ENCODE peak calls at places on chromosome 6, in four cellular contexts. One of them, this sample, is unnamed.

GRCh38 chr6:30782425-30783014 is 38.2 kb upstream of the IER3 start:
- DNase-seq in heart right ventricle: no peak
- DNase-seq in spleen: no peak
- DNase-seq in AG10803: peak; percentile 73
- DNase-seq in this sample: peak; percentile 62

GRCh38 chr6:75932067-75932466 is 140.4 kb downstream of the IMPG1 start:
- DNase-seq in spleen: no peak
- DNase-seq in heart right ventricle: no peak
- DNase-seq in AG10803: no peak
- DNase-seq in this sample: peak; percentile 28

GRCh38 chr6:149248688-149249369 is 68.7 kb upstream of the TAB2 start:
- DNase-seq in AG10803: no peak
- DNase-seq in spleen: no peak
- DNase-seq in heart right ventricle: no peak
- DNase-seq in this sample: no peak

GRCh38 chr6:159971341-159972178 is 2.7 kb downstream of the IGF2R start:
- DNase-seq in spleen: no peak
- DNase-seq in AG10803: no peak
- DNase-seq in heart right ventricle: no peak
- DNase-seq in this sample: no peak

GRCh38 chr6:136764522-136764993 is 27.7 kb downstream of the MAP3K5 start:
- DNase-seq in AG10803: no peak
- DNase-seq in spleen: no peak
- DNase-seq in heart right ventricle: no peak
- DNase-seq in this sample: no peak

GRCh38 chr6:29442670-29443184 is 3.6 kb downstream of the OR10C1 start:
- DNase-seq in spleen: no peak
- DNase-seq in AG10803: no peak
- DNase-seq in heart right ventricle: no peak
- DNase-seq in this sample: no peak

GRCh38 chr6:10720229-10720959 is 2.5 kb upstream of the TMEM14C start:
- DNase-seq in AG10803: peak; percentile 18
- DNase-seq in spleen: peak; percentile 95
- DNase-seq in heart right ventricle: peak; percentile 74
- DNase-seq in this sample: no peak

GRCh38 chr6:26175428-26176181 is 88.4 kb downstream of the HFE start:
- DNase-seq in heart right ventricle: no peak
- DNase-seq in spleen: no peak
- DNase-seq in AG10803: peak; percentile 77
- DNase-seq in this sample: peak; percentile 87

GRCh38 chr6:32212076-32212760 is 11.6 kb downstream of the NOTCH4 start:
- DNase-seq in spleen: no peak
- DNase-seq in heart right ventricle: no peak
- DNase-seq in AG10803: no peak
- DNase-seq in this sample: no peak

GRCh38 chr6:119034827-119035458 is 43.5 kb downstream of the FAM184A start:
- DNase-seq in spleen: no peak
- DNase-seq in AG10803: no peak
- DNase-seq in heart right ventricle: no peak
- DNase-seq in this sample: peak; percentile 15

GRCh38 chr6:45419574-45420082 is 41.9 kb upstream of the SUPT3H start:
- DNase-seq in AG10803: peak; percentile 50
- DNase-seq in heart right ventricle: peak; percentile 47
- DNase-seq in spleen: peak; percentile 89
- DNase-seq in this sample: peak; percentile 71

GRCh38 chr6:19719691-19720127 is 117.5 kb upstream of the ID4 start:
- DNase-seq in heart right ventricle: peak; percentile 10
- DNase-seq in spleen: no peak
- DNase-seq in AG10803: peak; percentile 79
- DNase-seq in this sample: peak; percentile 39

GRCh38 chr6:170561550-170561949 is 7.4 kb downstream of the TBP start:
- DNase-seq in spleen: no peak
- DNase-seq in AG10803: no peak
- DNase-seq in heart right ventricle: no peak
- DNase-seq in this sample: no peak

GRCh38 chr6:658244-658643 is 1.3 kb upstream of the HUS1B start:
- DNase-seq in AG10803: peak; percentile 61
- DNase-seq in spleen: no peak
- DNase-seq in heart right ventricle: no peak
- DNase-seq in this sample: peak; percentile 90

GRCh38 chr6:65937982-65938381 is 231.0 kb upstream of the EYS start:
- DNase-seq in spleen: no peak
- DNase-seq in AG10803: peak; percentile 24
- DNase-seq in heart right ventricle: no peak
- DNase-seq in this sample: peak; percentile 4

GRCh38 chr6:109457596-109457996 is 2.0 kb upstream of the MICAL1 start:
- DNase-seq in AG10803: peak; percentile 32
- DNase-seq in spleen: no peak
- DNase-seq in heart right ventricle: no peak
- DNase-seq in this sample: no peak

GRCh38 chr6:109139109-109139508 is 43.8 kb downstream of the CEP57L1 start:
- DNase-seq in AG10803: peak; percentile 41
- DNase-seq in heart right ventricle: no peak
- DNase-seq in spleen: no peak
- DNase-seq in this sample: peak; percentile 78

GRCh38 chr6:168888786-168889345 is 364.8 kb downstream of the THBS2 start:
- DNase-seq in spleen: no peak
- DNase-seq in AG10803: no peak
- DNase-seq in heart right ventricle: no peak
- DNase-seq in this sample: no peak

GRCh38 chr6:5513393-5513792 is 252.1 kb downstream of the FARS2 start:
- DNase-seq in spleen: no peak
- DNase-seq in AG10803: no peak
- DNase-seq in heart right ventricle: no peak
- DNase-seq in this sample: no peak

GRCh38 chr6:28589234-28589951 is 63.7 kb downstream of the GPX5 start:
- DNase-seq in heart right ventricle: no peak
- DNase-seq in spleen: no peak
- DNase-seq in AG10803: peak; percentile 88
- DNase-seq in this sample: peak; percentile 93

GRCh38 chr6:56794421-56794820 is 151.7 kb upstream of the DST start:
- DNase-seq in spleen: no peak
- DNase-seq in heart right ventricle: no peak
- DNase-seq in AG10803: no peak
- DNase-seq in this sample: no peak

GRCh38 chr6:36129889-36130671 is at the start of gene MAPK13:
- DNase-seq in AG10803: no peak
- DNase-seq in spleen: peak; percentile 90
- DNase-seq in heart right ventricle: no peak
- DNase-seq in this sample: peak; percentile 29

GRCh38 chr6:167736486-167737204 is 90.1 kb upstream of the AFDN start:
- DNase-seq in AG10803: no peak
- DNase-seq in spleen: peak; percentile 52
- DNase-seq in heart right ventricle: no peak
- DNase-seq in this sample: peak; percentile 15

GRCh38 chr6:138817799-138818198 is 21.9 kb downstream of the ECT2L start:
- DNase-seq in AG10803: peak; percentile 77
- DNase-seq in spleen: no peak
- DNase-seq in heart right ventricle: no peak
- DNase-seq in this sample: peak; percentile 66

GRCh38 chr6:90290991-90291390 is 5.7 kb downstream of the BACH2 start:
- DNase-seq in spleen: no peak
- DNase-seq in AG10803: no peak
- DNase-seq in heart right ventricle: no peak
- DNase-seq in this sample: no peak

GRCh38 chr6:90222724-90223198 is 73.9 kb downstream of the BACH2 start:
- DNase-seq in heart right ventricle: no peak
- DNase-seq in AG10803: no peak
- DNase-seq in spleen: no peak
- DNase-seq in this sample: no peak

DNA sequence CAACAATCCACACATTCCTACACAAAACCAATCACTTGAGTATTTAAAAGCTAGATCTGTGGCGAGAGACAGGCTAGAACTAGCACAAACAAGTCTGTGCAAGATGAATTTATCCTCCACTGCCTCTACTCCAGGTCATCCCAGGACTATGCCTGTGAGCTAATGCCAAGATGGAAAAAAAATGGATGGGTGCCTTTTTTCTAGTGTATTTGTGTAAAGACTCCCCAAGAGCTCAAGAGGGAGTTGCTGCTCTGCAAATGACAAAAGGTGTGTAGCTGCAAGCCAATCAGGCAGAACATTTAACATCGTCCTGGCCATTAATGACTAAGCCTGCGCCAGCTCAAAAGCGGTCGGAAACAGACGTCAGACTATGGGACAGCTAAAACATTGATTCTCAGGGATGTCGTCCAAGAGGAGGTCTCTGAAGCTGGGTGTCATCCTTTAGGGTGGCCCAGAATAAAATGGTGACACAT is 21.9 kb downstream of the ATXN1 start:
- DNase-seq in AG10803: peak; percentile 90
- DNase-seq in heart right ventricle: no peak
- DNase-seq in spleen: no peak
- DNase-seq in this sample: no peak
- TF ChIP-seq CTCF in AG10803: no peak
- TF ChIP-seq CTCF in heart right ventricle: peak; percentile 4
- TF ChIP-seq CTCF in spleen: no peak
- TF ChIP-seq CTCF in this sample: no peak

GRCh38 chr6:53359088-53359842 is 10.5 kb upstream of the ELOVL5 start:
- DNase-seq in heart right ventricle: peak; percentile 96
- DNase-seq in spleen: peak; percentile 99
- DNase-seq in AG10803: peak; percentile 95
- DNase-seq in this sample: peak; percentile 97
- H3K4me3 ChIP-seq in heart right ventricle: peak overlapping the region; percentile 53
- H3K4me3 ChIP-seq in spleen: peak overlapping the region; percentile 52
- H3K4me3 ChIP-seq in AG10803: peak overlapping the region; percentile 73
- H3K4me3 ChIP-seq in this sample: peak overlapping the region; percentile 55

GRCh38 chr6:142542704-142543233 is 241.0 kb downstream of the ADGRG6 start:
- DNase-seq in AG10803: peak; percentile 76
- DNase-seq in spleen: no peak
- DNase-seq in heart right ventricle: peak; percentile 13
- DNase-seq in this sample: peak; percentile 82

GRCh38 chr6:142534484-142534883 is 232.7 kb downstream of the ADGRG6 start:
- DNase-seq in spleen: no peak
- DNase-seq in AG10803: no peak
- DNase-seq in heart right ventricle: no peak
- DNase-seq in this sample: no peak

GRCh38 chr6:142543576-142543975 is 241.8 kb downstream of the ADGRG6 start:
- DNase-seq in heart right ventricle: no peak
- DNase-seq in AG10803: peak; percentile 39
- DNase-seq in spleen: no peak
- DNase-seq in this sample: no peak

DNA sequence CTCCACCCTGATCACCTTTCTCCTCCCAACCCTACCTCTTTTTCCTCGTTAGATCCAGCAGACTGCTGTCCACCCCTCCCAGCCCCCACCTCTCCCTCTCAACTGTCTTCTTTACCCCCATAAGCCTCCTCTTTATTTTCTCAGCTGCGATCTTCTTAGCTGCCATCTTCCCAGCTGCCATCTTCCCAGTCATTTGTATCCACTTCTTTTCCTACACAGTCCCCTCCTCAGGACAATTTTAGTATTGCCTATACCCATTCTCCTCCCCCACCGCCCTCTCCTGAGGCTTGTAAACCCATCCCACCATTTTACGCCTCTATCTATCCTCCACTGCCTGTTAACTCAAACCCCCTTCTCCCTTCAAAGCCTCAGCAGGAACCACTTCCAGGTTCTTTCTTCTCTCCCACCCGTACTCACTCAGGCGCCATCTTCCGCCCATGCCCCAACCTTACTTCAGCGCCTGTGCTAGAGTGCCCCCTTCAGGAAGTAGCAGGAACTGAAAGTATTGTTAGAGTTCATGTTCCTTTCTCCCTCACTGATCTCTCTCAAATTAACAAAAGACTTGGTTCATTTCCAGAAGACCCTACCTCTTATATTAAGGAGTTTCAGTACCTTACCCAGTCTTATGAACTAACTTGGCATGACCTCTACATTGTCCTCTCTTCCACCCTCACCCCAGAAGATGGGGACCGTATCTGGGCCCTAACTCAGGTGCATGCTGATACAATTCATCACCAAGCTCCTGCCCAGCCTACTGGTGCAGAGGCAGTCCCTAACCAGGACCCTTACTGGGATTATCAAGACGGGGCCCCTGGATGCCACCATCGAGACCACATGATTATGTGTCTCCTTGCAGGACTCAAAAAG is 236.0 kb downstream of the ADGRG6 start:
- DNase-seq in spleen: no peak
- DNase-seq in heart right ventricle: no peak
- DNase-seq in AG10803: peak; percentile 13
- DNase-seq in this sample: peak; percentile 36
- TF ChIP-seq CTCF in spleen: no peak
- TF ChIP-seq CTCF in heart right ventricle: no peak
- TF ChIP-seq CTCF in AG10803: peak; percentile 49
- TF ChIP-seq CTCF in this sample: peak; percentile 48

GRCh38 chr6:94341173-94341572 is 921.8 kb upstream of the EPHA7 start:
- DNase-seq in AG10803: no peak
- DNase-seq in spleen: no peak
- DNase-seq in heart right ventricle: no peak
- DNase-seq in this sample: no peak
- H3K4me3 ChIP-seq in AG10803: no peak overlapping the region
- H3K4me3 ChIP-seq in spleen: no peak overlapping the region
- H3K4me3 ChIP-seq in heart right ventricle: no peak overlapping the region
- H3K4me3 ChIP-seq in this sample: no peak overlapping the region

DNA sequence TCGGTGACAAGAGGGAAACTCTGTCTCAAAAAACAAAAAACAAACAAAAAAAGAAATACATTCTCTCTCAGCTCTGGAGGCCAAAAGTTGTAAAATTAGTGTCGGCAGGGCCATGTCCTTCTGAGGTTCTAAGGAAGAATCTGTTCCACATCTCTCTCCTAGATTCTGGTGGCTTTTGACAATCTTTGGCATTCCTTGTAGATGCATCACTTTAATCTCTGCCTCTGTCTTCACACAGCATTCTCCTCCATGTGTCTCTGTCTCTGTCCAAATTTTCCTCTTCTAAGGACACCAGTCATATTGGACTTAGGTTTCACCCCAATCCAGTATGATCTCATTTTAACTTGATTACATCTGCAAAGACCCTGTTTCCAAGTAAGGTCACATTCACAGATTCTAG is 9.1 kb downstream of the PPP2R5D start:
- DNase-seq in spleen: no peak
- DNase-seq in heart right ventricle: no peak
- DNase-seq in AG10803: peak; percentile 34
- DNase-seq in this sample: no peak
- TF ChIP-seq CTCF in spleen: no peak
- TF ChIP-seq CTCF in heart right ventricle: no peak
- TF ChIP-seq CTCF in AG10803: no peak
- TF ChIP-seq CTCF in this sample: no peak